ENCODE peak calls at places on chromosomes 6 and 20, in ten cellular contexts. B is colonic mucosa, W is left lung, G is kidney, L is uterus, Q is HepG2, U is cardiac muscle cell, T is thoracic aorta, D is tibial nerve, H is keratinocyte. A is an unnamed sample.

GRCh38 chr6:17905611-17906592 is 81.5 kb downstream of the KIF13A start:
- DNase-seq in B (no peak), W (no peak), G (no peak), L (no peak), Q (no peak), U (no peak), T (no peak), D (no peak), H (no peak), A (no peak)

GRCh38 chr6:22368794-22369193 is 72.0 kb upstream of the PRL start:
- DNase-seq in B (no peak), W (no peak), G (no peak), L (no peak), Q (no peak), U (peak), T (no peak), D (no peak), H (no peak), A (no peak)

GRCh38 chr20:37042986-37043972 is 52.5 kb downstream of the RBL1 start:
- DNase-seq in B (no peak), W (no peak), G (no peak), L (no peak), Q (no peak), U (no peak), T (no peak), D (no peak), H (no peak), A (no peak)

GRCh38 chr6:1181939-1182338 is 130.0 kb upstream of the FOXQ1 start:
- DNase-seq in B (no peak), W (no peak), G (no peak), L (no peak), Q (no peak), U (no peak), T (no peak), D (no peak), H (no peak), A (no peak)

GRCh38 chr6:97133071-97133470 is 149.9 kb downstream of the MMS22L start:
- DNase-seq in B (no peak), W (no peak), G (no peak), L (no peak), Q (no peak), U (peak), T (no peak), D (no peak), H (no peak), A (no peak)

GRCh38 chr6:37477656-37478435 is 21.8 kb downstream of the CCDC167 start:
- DNase-seq in B (no peak), W (no peak), G (no peak), L (no peak), Q (no peak), U (no peak), T (no peak), D (no peak), H (no peak), A (no peak)

GRCh38 chr6:74356385-74356784 is 660.4 kb downstream of the CD109 start:
- DNase-seq in B (no peak), W (no peak), G (no peak), L (no peak), Q (no peak), U (no peak), T (no peak), D (no peak), H (peak), A (no peak)

GRCh38 chr6:13813621-13814175 is 659 bp downstream of the MCUR1 start:
- DNase-seq in B (peak), W (peak), G (peak), L (peak), Q (peak), U (peak), T (peak), D (peak), H (no peak), A (no peak)

GRCh38 chr20:20211988-20212518 is 155.9 kb upstream of the INSM1 start:
- DNase-seq in B (no peak), W (no peak), G (no peak), L (no peak), Q (no peak), U (no peak), T (no peak), D (no peak), H (no peak), A (no peak)

GRCh38 chr6:47079638-47080037 is 37.5 kb upstream of the ADGRF1 start:
- DNase-seq in B (no peak), W (no peak), G (no peak), L (no peak), Q (no peak), U (no peak), T (no peak), D (no peak), H (no peak), A (no peak)

GRCh38 chr6:32852844-32853540 is 512 bp downstream of the TAP1 start:
- DNase-seq in B (peak), W (peak), G (peak), L (peak), Q (no peak), U (peak), T (no peak), D (peak), H (no peak), A (peak)

GRCh38 chr6:22737331-22737730 is 168.0 kb downstream of the HDGFL1 start:
- DNase-seq in B (peak), W (no peak), G (no peak), L (peak), Q (no peak), U (peak), T (no peak), D (peak), H (no peak), A (peak)

GRCh38 chr6:79872303-79872702 is 75.0 kb downstream of the ELOVL4 start:
- DNase-seq in B (no peak), W (no peak), G (no peak), L (no peak), Q (no peak), U (no peak), T (no peak), D (no peak), H (no peak), A (no peak)

DNA sequence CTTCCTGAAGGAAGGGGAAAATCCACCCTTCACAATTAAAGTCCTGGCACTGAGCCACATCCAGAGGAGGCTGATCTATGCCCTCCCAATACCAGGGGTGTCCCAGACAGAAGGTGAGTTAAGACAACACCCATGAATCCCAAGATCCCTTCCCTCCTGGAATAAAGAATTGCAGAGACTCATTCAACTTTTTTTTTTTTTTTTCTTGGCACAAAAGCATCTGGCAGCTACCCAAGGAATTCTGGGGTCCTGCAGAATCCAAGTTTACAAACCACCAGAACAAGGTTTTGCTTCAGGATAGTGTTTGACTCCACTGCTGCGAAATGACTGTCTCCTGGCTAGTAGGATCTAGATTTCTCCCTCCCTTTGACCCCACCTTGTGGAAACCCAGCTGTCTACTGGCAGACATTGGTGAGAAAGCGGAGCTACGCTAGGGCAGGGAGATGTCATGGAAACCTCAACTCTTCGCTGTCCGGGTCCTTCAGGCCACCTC is 37.4 kb downstream of the JAG1 start:
- DNase-seq in B (no peak), W (no peak), G (peak), L (no peak), Q (peak), U (peak), T (no peak), D (no peak), H (no peak), A (no peak)
- TF ChIP-seq CTCF in B (no peak), W (no peak), G (no peak), L (no peak), Q (peak), U (no peak), T (no peak), D (no peak), H (no peak), A (no peak)

GRCh38 chr20:1894951-1895673 is at the start of gene SIRPA:
- DNase-seq in B (peak), W (peak), G (peak), L (peak), Q (no peak), U (peak), T (peak), D (peak), H (no peak), A (peak)
- H3K27ac ChIP-seq in B (peak), W (peak), G (peak), L (peak), Q (no peak), U (peak), T (peak), D (peak), H (peak), A (peak)

GRCh38 chr20:44092551-44093248 is 94.3 kb downstream of the JPH2 start:
- DNase-seq in B (peak), W (no peak), G (no peak), L (no peak), Q (peak), U (peak), T (no peak), D (no peak), H (no peak), A (no peak)
- TF ChIP-seq CTCF in B (peak), W (peak), G (peak), L (no peak), Q (peak), U (peak), T (peak), D (no peak), H (peak), A (peak)

GRCh38 chr20:40682104-40683045 is 6.7 kb downstream of the MAFB start:
- DNase-seq in B (no peak), W (peak), G (peak), L (no peak), Q (peak), U (peak), T (no peak), D (no peak), H (no peak), A (no peak)
- H3K27ac ChIP-seq in B (peak), W (peak), G (no peak), L (no peak), Q (peak), U (no peak), T (peak), D (peak), H (no peak), A (peak)